ENCODE peak calls at places on chromosome 12, in nine cellular contexts. Z, V, G, J, Q, T, B, P and A are unnamed samples. For H3K36me3, the result is how much of the 10 kb centered on the place peaks cover.

GRCh38 chr12:46560078-46560477 is 187.5 kb upstream of the SLC38A2 start:
- DNase-seq in T (no peak), J (no peak), V (no peak), Z (no peak), B (no peak), Q (no peak), G (no peak), P (no peak), A (no peak)

GRCh38 chr12:109718390-109718789 is 4.8 kb downstream of the FAM222A start:
- DNase-seq in G (no peak), Q (no peak), T (peak), Z (no peak), V (no peak), J (no peak), B (no peak), P (no peak), A (no peak)

GRCh38 chr12:80702889-80703605 is 4.4 kb upstream of the MYF6 start:
- DNase-seq in V (no peak), P (peak), Z (no peak), B (no peak), G (no peak), J (no peak), Q (no peak), T (peak), A (peak)

GRCh38 chr12:110501378-110501721 is 561 bp downstream of the VPS29 start:
- DNase-seq in Z (no peak), V (peak), G (no peak), T (peak), Q (peak), J (peak), B (no peak), P (peak), A (no peak)

GRCh38 chr12:28704477-28705169 is 444.5 kb upstream of the FAR2 start:
- DNase-seq in P (no peak), Z (no peak), J (no peak), T (no peak), Q (no peak), V (no peak), B (no peak), G (no peak), A (peak)

GRCh38 chr12:54337280-54337842 is 12.4 kb downstream of the COPZ1 start:
- DNase-seq in Z (peak), J (no peak), P (no peak), T (peak), G (no peak), V (no peak), Q (no peak), B (no peak), A (no peak)

GRCh38 chr12:112822056-112822455 is 30.5 kb downstream of the RPH3A start:
- DNase-seq in V (no peak), P (no peak), B (no peak), Z (no peak), G (no peak), Q (no peak), J (no peak), T (peak), A (no peak)

GRCh38 chr12:53811606-53812005 is 59.8 kb upstream of the CISTR start:
- DNase-seq in Q (no peak), P (no peak), B (no peak), T (no peak), V (no peak), J (no peak), Z (no peak), G (no peak), A (no peak)

GRCh38 chr12:95185834-95186233 is 31.4 kb downstream of the FGD6 start:
- DNase-seq in Q (no peak), J (no peak), Z (no peak), G (no peak), V (no peak), T (no peak), P (no peak), B (no peak), A (no peak)

GRCh38 chr12:21502872-21503271 is 1.3 kb downstream of the GOLT1B start:
- DNase-seq in Q (no peak), B (no peak), G (no peak), J (no peak), V (no peak), P (no peak), T (no peak), Z (no peak), A (no peak)

GRCh38 chr12:100375023-100375737 is 18.3 kb downstream of the SLC17A8 start:
- DNase-seq in T (no peak), B (no peak), V (no peak), Z (peak), Q (no peak), G (no peak), J (peak), P (no peak), A (no peak)

GRCh38 chr12:116137318-116137717 is 140.2 kb downstream of the MED13L start:
- DNase-seq in T (no peak), G (no peak), B (no peak), V (no peak), J (no peak), P (no peak), Q (no peak), Z (no peak), A (no peak)

GRCh38 chr12:12486661-12487240 is 75.9 kb downstream of the DUSP16 start:
- DNase-seq in Q (no peak), B (no peak), V (no peak), T (no peak), P (no peak), J (no peak), Z (no peak), G (no peak), A (no peak)

GRCh38 chr12:104632724-104633181 is 176.0 kb downstream of the CHST11 start:
- DNase-seq in T (no peak), Z (no peak), P (no peak), G (no peak), Q (no peak), J (no peak), V (no peak), B (no peak), A (no peak)

GRCh38 chr12:1808036-1808797 is 12.1 kb upstream of the LRTM2 start:
- DNase-seq in Q (no peak), Z (peak), G (no peak), B (no peak), T (no peak), P (no peak), V (peak), J (no peak), A (no peak)

GRCh38 chr12:26373606-26374495 is 178.5 kb downstream of the SSPN start:
- DNase-seq in P (no peak), J (no peak), B (no peak), G (no peak), V (no peak), Z (no peak), T (no peak), Q (no peak), A (no peak)

GRCh38 chr12:127284021-127284420 is 982.9 kb upstream of the TMEM132C start:
- DNase-seq in B (no peak), T (no peak), G (no peak), J (no peak), Q (no peak), Z (no peak), P (no peak), V (no peak), A (no peak)

GRCh38 chr12:91274886-91275285 is 92.3 kb upstream of the DCN start:
- DNase-seq in Q (no peak), P (no peak), Z (no peak), T (peak), B (no peak), J (no peak), G (no peak), V (no peak), A (peak)

GRCh38 chr12:15216036-15216889 is 5.0 kb downstream of the RERG start:
- DNase-seq in J (no peak), B (no peak), G (no peak), T (no peak), Q (no peak), V (no peak), P (peak), Z (no peak), A (no peak)

GRCh38 chr12:21823581-21823980 is 49.1 kb upstream of the KCNJ8 start:
- DNase-seq in P (no peak), V (peak), G (no peak), Z (peak), T (no peak), B (no peak), J (no peak), Q (no peak), A (no peak)

GRCh38 chr12:58920956-58921861 is 905 bp upstream of the LRIG3 start:
- DNase-seq in T (no peak), V (no peak), Z (no peak), J (no peak), Q (no peak), P (no peak), B (no peak), G (no peak), A (no peak)

GRCh38 chr12:120367924-120368788 is 808 bp downstream of the MSI1 start:
- DNase-seq in B (no peak), G (no peak), Q (no peak), J (no peak), T (peak), P (no peak), V (no peak), Z (no peak), A (no peak)
- H3K4me3 ChIP-seq in B (peak), G (peak), Q (no peak), J (peak), T (peak), P (no peak), V (peak), Z (peak), A (no peak)

DNA sequence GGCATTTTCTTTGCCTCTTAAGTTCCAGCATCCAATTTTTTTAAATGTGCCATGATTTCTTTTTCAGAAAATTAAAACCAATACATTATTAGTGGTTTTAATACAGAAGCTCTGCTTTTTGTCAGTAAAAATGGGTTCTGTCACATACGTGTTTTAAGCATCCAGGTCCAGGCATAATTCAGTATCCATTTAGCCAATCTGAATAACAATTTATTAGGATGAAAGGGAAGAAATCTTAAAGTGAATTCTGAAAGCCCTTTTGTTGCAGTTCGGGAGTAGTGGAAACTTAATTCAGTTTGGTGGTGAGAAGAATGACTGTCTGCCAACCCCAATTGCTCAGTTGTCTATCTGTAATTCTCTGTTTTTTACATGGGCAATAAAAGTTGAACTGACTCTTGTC is 7.2 kb downstream of the XPOT start:
- DNase-seq in V (no peak), Z (no peak), B (no peak), P (no peak), Q (no peak), J (no peak), T (no peak), G (no peak), A (no peak)
- H3K36me3 ChIP-seq in V (half or more), Z (under half), B (half or more), P (half or more), Q (under half), J (under half), T (half or more), G (under half), A (under half)

GRCh38 chr12:123126294-123127144 is 24.4 kb downstream of the PITPNM2 start:
- DNase-seq in T (no peak), B (peak), Z (peak), V (peak), G (no peak), Q (no peak), J (peak), P (peak), A (peak)
- TF ChIP-seq CTCF in T (peak), B (no peak), Z (no peak), V (no peak), G (no peak), Q (no peak), J (no peak), P (no peak), A (peak)

GRCh38 chr12:74120644-74121043 is 417.0 kb upstream of the ATXN7L3B start:
- DNase-seq in Z (no peak), P (no peak), Q (no peak), B (no peak), T (no peak), J (no peak), V (no peak), G (no peak), A (no peak)

DNA sequence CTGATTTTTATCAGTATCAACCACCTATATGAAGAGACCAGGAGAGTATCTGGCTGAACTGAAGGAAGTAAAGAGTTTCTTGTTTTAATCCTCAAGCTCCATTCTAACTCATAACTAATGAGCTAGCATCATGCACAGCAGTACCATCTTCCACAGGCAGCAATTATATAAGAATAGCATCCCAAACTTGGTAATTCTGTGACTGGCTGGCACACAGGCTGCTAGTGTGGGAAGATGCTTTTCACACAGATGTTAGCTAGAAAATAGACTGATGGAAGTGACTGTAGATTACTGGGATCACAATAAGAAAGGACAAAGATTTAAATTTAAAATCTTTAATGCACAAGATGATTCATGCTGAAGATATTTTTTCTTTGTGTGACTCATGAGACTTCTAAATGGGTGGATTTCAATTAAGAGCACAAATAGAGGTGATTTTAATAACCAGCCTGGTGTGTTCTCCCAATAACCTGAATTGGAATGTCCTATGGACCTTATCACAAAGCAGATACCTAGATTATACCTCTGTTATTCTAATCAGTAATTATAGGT is 417.7 kb upstream of the ATXN7L3B start:
- DNase-seq in V (no peak), Z (no peak), P (no peak), B (no peak), T (no peak), Q (no peak), G (no peak), J (no peak), A (no peak)
- H3K4me3 ChIP-seq in V (no peak), Z (no peak), P (no peak), B (no peak), T (no peak), Q (no peak), G (no peak), J (no peak), A (no peak)

GRCh38 chr12:31300783-31301182 is 25.2 kb downstream of the SINHCAF start:
- DNase-seq in J (no peak), Q (no peak), G (no peak), P (no peak), Z (no peak), B (no peak), T (no peak), V (no peak), A (no peak)

GRCh38 chr12:31303466-31303865 is 22.5 kb downstream of the SINHCAF start:
- DNase-seq in P (no peak), V (no peak), T (no peak), Z (no peak), J (no peak), B (no peak), G (no peak), Q (no peak), A (no peak)

GRCh38 chr12:31300341-31300740 is 25.6 kb downstream of the SINHCAF start:
- DNase-seq in G (no peak), B (no peak), Z (no peak), Q (no peak), P (no peak), J (no peak), V (no peak), T (no peak), A (no peak)

GRCh38 chr12:31298510-31298904 is 27.4 kb downstream of the SINHCAF start:
- DNase-seq in Z (no peak), J (no peak), P (no peak), Q (no peak), V (no peak), B (no peak), T (no peak), G (no peak), A (no peak)

GRCh38 chr12:31301311-31301710 is 24.6 kb downstream of the SINHCAF start:
- DNase-seq in J (no peak), Q (no peak), V (no peak), Z (no peak), B (no peak), P (no peak), T (no peak), G (no peak), A (no peak)
- H3K36me3 ChIP-seq in J (under half), Q (under half), V (under half), Z (under half), B (half or more), P (half or more), T (under half), G (under half), A (under half)

GRCh38 chr12:66741919-66742318 is 63.0 kb upstream of the GRIP1 start:
- DNase-seq in B (no peak), J (no peak), Q (no peak), P (no peak), T (no peak), Z (no peak), G (no peak), V (no peak), A (no peak)

GRCh38 chr12:66740257-66740656 is 61.4 kb upstream of the GRIP1 start:
- DNase-seq in V (no peak), G (no peak), P (peak), T (no peak), J (no peak), Z (no peak), Q (no peak), B (no peak), A (no peak)

GRCh38 chr12:66746489-66747201 is 67.8 kb upstream of the GRIP1 start:
- DNase-seq in J (no peak), Z (no peak), Q (no peak), V (no peak), T (no peak), G (no peak), P (no peak), B (no peak), A (no peak)

GRCh38 chr12:66742508-66743367 is 63.9 kb upstream of the GRIP1 start:
- DNase-seq in V (no peak), Z (no peak), P (no peak), B (no peak), Q (no peak), G (no peak), T (no peak), J (no peak), A (no peak)

GRCh38 chr12:66744956-66745383 is 66.1 kb upstream of the GRIP1 start:
- DNase-seq in T (no peak), P (no peak), J (no peak), Q (no peak), V (no peak), G (no peak), B (no peak), Z (no peak), A (no peak)
- TF ChIP-seq CTCF in T (no peak), P (no peak), J (no peak), Q (no peak), V (no peak), G (no peak), B (no peak), Z (no peak), A (no peak)